ENCODE peak calls at places on chromosomes 11 and 22, in five cellular contexts. I is transverse colon, C is DND-41, F is neural progenitor cell, L is GM12865. Y is an unnamed sample.

GRCh38 chr11:129888451-129888850 is 6.9 kb downstream of the NFRKB start:
- DNase-seq in C (peak; percentile 75), I (no peak), L (no peak), F (no peak), Y (no peak)

GRCh38 chr11:31870609-31871309 is 59.6 kb upstream of the PAX6 start:
- DNase-seq in F (peak; percentile 95), I (peak; percentile 26), L (peak; percentile 35), C (peak; percentile 50), Y (peak; percentile 28)

GRCh38 chr22:44360686-44361381 is 48.1 kb upstream of the SHISAL1 start:
- DNase-seq in C (no peak), I (peak; percentile 17), L (no peak), F (peak; percentile 50), Y (no peak)

GRCh38 chr11:3808846-3809623 is 675 bp downstream of the PGAP2 start:
- DNase-seq in L (peak; percentile 82), C (peak; percentile 30), I (peak; percentile 64), F (peak; percentile 27), Y (peak; percentile 86)

GRCh38 chr11:693887-694562 is 997 bp downstream of the DEAF1 start:
- DNase-seq in F (no peak), I (peak; percentile 69), L (no peak), C (no peak), Y (no peak)

GRCh38 chr11:57638005-57638760 is 11.5 kb downstream of the YPEL4 start:
- DNase-seq in L (peak; percentile 44), F (peak; percentile 97), I (peak; percentile 44), C (peak; percentile 70), Y (peak; percentile 72)

GRCh38 chr22:37675930-37676571 is 615 bp downstream of the LGALS1 start:
- DNase-seq in I (peak; percentile 50), C (no peak), L (peak; percentile 48), F (no peak), Y (no peak)

GRCh38 chr11:112697371-112697770 is 263.8 kb upstream of the NCAM1 start:
- DNase-seq in I (no peak), F (peak; percentile 74), L (no peak), C (no peak), Y (no peak)

GRCh38 chr11:26993965-26994446 is at the start of gene FIBIN:
- DNase-seq in L (no peak), C (no peak), I (peak; percentile 10), F (peak; percentile 35), Y (no peak)

GRCh38 chr11:80593981-80594380 is 1153.2 kb upstream of the TENM4 start:
- DNase-seq in C (no peak), F (no peak), I (peak; percentile 37), L (no peak), Y (no peak)

GRCh38 chr11:62245271-62245753 is 3.3 kb downstream of the SCGB1D2 start:
- DNase-seq in C (peak; percentile 52), F (peak; percentile 72), I (no peak), L (peak; percentile 33), Y (peak; percentile 36)

GRCh38 chr11:77140231-77140959 is 12.3 kb downstream of the MYO7A start:
- DNase-seq in I (no peak), C (peak; percentile 15), F (peak; percentile 47), L (no peak), Y (no peak)

GRCh38 chr11:47979378-47980092 is 824 bp upstream of the PTPRJ start:
- DNase-seq in L (no peak), C (no peak), I (no peak), F (no peak), Y (peak; percentile 46)

GRCh38 chr22:32745251-32745995 is 56.1 kb upstream of the TIMP3 start:
- DNase-seq in L (no peak), F (peak; percentile 71), C (no peak), I (peak; percentile 20), Y (no peak)

GRCh38 chr11:50412832-50413231 is 380.2 kb downstream of the OR4C45 start:
- DNase-seq in F (no peak), C (no peak), L (no peak), I (no peak), Y (no peak)

GRCh38 chr22:24502540-24502939 is 7.4 kb downstream of the UPB1 start:
- DNase-seq in L (no peak), F (no peak), C (no peak), I (no peak), Y (no peak)

GRCh38 chr11:114059984-114060401 is 482 bp downstream of the ZBTB16 start:
- DNase-seq in I (peak; percentile 49), F (peak; percentile 75), C (no peak), L (no peak), Y (no peak)

GRCh38 chr11:114062272-114062671 is 2.8 kb downstream of the ZBTB16 start:
- DNase-seq in L (no peak), I (no peak), F (no peak), C (no peak), Y (no peak)

GRCh38 chr11:114060402-114061052 is 1.0 kb downstream of the ZBTB16 start:
- DNase-seq in C (no peak), L (no peak), F (peak; percentile 65), I (no peak), Y (peak; percentile 49)

GRCh38 chr11:114059278-114059983 is at the start of gene ZBTB16:
- DNase-seq in L (no peak), I (peak; percentile 88), F (peak; percentile 95), C (no peak), Y (peak; percentile 44)

GRCh38 chr11:114061053-114062049 is 1.8 kb downstream of the ZBTB16 start:
- DNase-seq in F (peak; percentile 55), L (no peak), C (no peak), I (no peak), Y (peak; percentile 39)
- TF ChIP-seq CTCF in F (no peak), L (no peak), C (no peak), I (no peak), Y (no peak)

GRCh38 chr22:42897960-42898359 is 40.9 kb upstream of the ARFGAP3 start:
- DNase-seq in C (no peak), I (no peak), L (no peak), F (no peak), Y (no peak)
- TF ChIP-seq CTCF in C (no peak), I (no peak), L (no peak), F (no peak), Y (no peak)

GRCh38 chr11:116716617-116717016 is 56.2 kb downstream of the BUD13 start:
- DNase-seq in L (no peak), C (no peak), I (peak; percentile 46), F (no peak), Y (no peak)

GRCh38 chr11:116712428-116712827 is 60.4 kb downstream of the BUD13 start:
- DNase-seq in I (no peak), F (no peak), L (no peak), C (no peak), Y (no peak)

GRCh38 chr11:116714902-116715301 is 57.9 kb downstream of the BUD13 start:
- DNase-seq in L (no peak), C (no peak), I (no peak), F (no peak), Y (no peak)

GRCh38 chr11:116719102-116719501 is 53.7 kb downstream of the BUD13 start:
- DNase-seq in L (no peak), F (no peak), C (no peak), I (no peak), Y (no peak)

DNA sequence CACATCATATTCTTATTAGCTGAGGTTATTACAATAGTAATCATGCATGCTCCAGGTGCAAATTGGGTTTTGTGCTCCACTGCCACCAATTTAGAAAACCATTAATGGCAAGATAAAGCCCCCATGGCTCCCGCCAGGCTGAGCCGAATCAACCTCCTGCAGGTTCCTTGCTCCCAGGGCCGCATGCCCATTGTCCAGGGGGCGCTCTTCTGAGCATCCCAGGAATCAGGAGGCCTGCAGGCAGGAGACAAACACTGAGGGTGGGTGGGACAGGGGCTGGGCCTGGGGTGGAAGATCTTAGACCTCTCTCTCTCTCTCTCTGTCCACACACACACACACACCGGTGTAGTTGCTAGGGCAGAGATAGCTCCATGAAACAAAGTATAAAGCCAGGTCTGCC is 57.4 kb downstream of the BUD13 start:
- DNase-seq in F (no peak), L (no peak), C (no peak), I (no peak), Y (no peak)
- TF ChIP-seq CTCF in F (peak; percentile 18), L (no peak), C (no peak), I (no peak), Y (no peak)

GRCh38 chr11:75592699-75593098 is 30.6 kb downstream of the SERPINH1 start:
- DNase-seq in L (no peak), I (peak; percentile 32), C (no peak), F (no peak), Y (no peak)
- TF ChIP-seq CTCF in L (no peak), I (no peak), C (peak; percentile 3), F (no peak), Y (no peak)